ENCODE peak calls at places on chromosome 6, in four cellular contexts. Y, M, V and E are unnamed samples.

GRCh38 chr6:139452176-139452876 is 77.9 kb upstream of the CITED2 start:
- DNase-seq in Y (no peak), V (peak), M (no peak), E (peak)

GRCh38 chr6:153044295-153044694 is 41.8 kb upstream of the MTRF1L start:
- DNase-seq in Y (no peak), M (no peak), V (no peak), E (no peak)

GRCh38 chr6:158379336-158379735 is 67.1 kb downstream of the TULP4 start:
- DNase-seq in V (no peak), Y (no peak), M (no peak), E (no peak)

GRCh38 chr6:79713701-79714322 is 82.7 kb downstream of the SH3BGRL2 start:
- DNase-seq in Y (no peak), V (peak), M (peak), E (peak)

GRCh38 chr6:116265081-116265829 is 11.4 kb upstream of the TSPYL4 start:
- DNase-seq in M (no peak), Y (no peak), V (no peak), E (no peak)

GRCh38 chr6:151763303-151763702 is 44.2 kb upstream of the ESR1 start:
- DNase-seq in M (no peak), V (peak), Y (no peak), E (peak)

GRCh38 chr6:6524951-6525350 is 63.6 kb upstream of the LY86 start:
- DNase-seq in V (no peak), M (no peak), Y (no peak), E (no peak)

GRCh38 chr6:63814459-63814858 is 178.9 kb downstream of the PHF3 start:
- DNase-seq in Y (no peak), M (no peak), V (peak), E (no peak)

GRCh38 chr6:54335871-54336270 is 27.6 kb downstream of the TINAG start:
- DNase-seq in M (no peak), Y (peak), V (peak), E (peak)

GRCh38 chr6:110822248-110822647 is 7.0 kb upstream of the CDK19 start:
- DNase-seq in V (no peak), M (no peak), Y (no peak), E (peak)

GRCh38 chr6:147278891-147279290 is 74.7 kb downstream of the STXBP5 start:
- DNase-seq in M (no peak), V (no peak), Y (no peak), E (no peak)

GRCh38 chr6:157988700-157989063 is 7.0 kb downstream of the SYNJ2 start:
- DNase-seq in M (peak), Y (no peak), V (no peak), E (no peak)

GRCh38 chr6:131182991-131183425 is 47.7 kb downstream of the AKAP7 start:
- DNase-seq in V (peak), M (no peak), Y (no peak), E (peak)

GRCh38 chr6:24401458-24401857 is 1.3 kb upstream of the MRS2 start:
- DNase-seq in M (no peak), Y (no peak), V (no peak), E (no peak)

GRCh38 chr6:73680289-73680688 is 15.7 kb upstream of the CD109 start:
- DNase-seq in V (no peak), M (no peak), Y (no peak), E (peak)

GRCh38 chr6:153511896-153512496 is 380.9 kb upstream of the RGS17 start:
- DNase-seq in V (peak), M (no peak), Y (peak), E (peak)

GRCh38 chr6:6751615-6752014 is 163.1 kb downstream of the LY86 start:
- DNase-seq in V (no peak), M (no peak), Y (no peak), E (no peak)

GRCh38 chr6:148735996-148736395 is 10.8 kb upstream of the UST start:
- DNase-seq in M (no peak), Y (no peak), V (no peak), E (no peak)

GRCh38 chr6:72940265-72940664 is 285.0 kb downstream of the KHDC1L start:
- DNase-seq in Y (no peak), V (no peak), M (no peak), E (no peak)

GRCh38 chr6:72966628-72967280 is 258.5 kb downstream of the KHDC1L start:
- DNase-seq in V (peak), Y (no peak), M (no peak), E (peak)

GRCh38 chr6:119073307-119074051 is 5.0 kb downstream of the FAM184A start:
- DNase-seq in V (no peak), M (no peak), Y (no peak), E (no peak)

GRCh38 chr6:151141685-151142084 is 98.1 kb upstream of the AKAP12 start:
- DNase-seq in V (peak), M (no peak), Y (no peak), E (no peak)

GRCh38 chr6:157326979-157327378 is 3.7 kb upstream of the TMEM242 start:
- DNase-seq in Y (no peak), V (no peak), M (no peak), E (peak)

GRCh38 chr6:153131037-153131981 is at the start of gene RGS17:
- DNase-seq in Y (peak), V (peak), M (peak), E (peak)

GRCh38 chr6:148550569-148550968 is 196.3 kb upstream of the UST start:
- DNase-seq in M (no peak), Y (no peak), V (peak), E (no peak)

GRCh38 chr6:34201455-34202098 is 35.1 kb upstream of the HMGA1 start:
- DNase-seq in M (no peak), Y (no peak), V (peak), E (no peak)

GRCh38 chr6:154404791-154405400 is 48.3 kb upstream of the IPCEF1 start:
- DNase-seq in Y (no peak), V (peak), M (no peak), E (peak)

GRCh38 chr6:73985891-73986290 is 289.9 kb downstream of the CD109 start:
- DNase-seq in M (no peak), V (peak), Y (no peak), E (peak)

GRCh38 chr6:27078734-27079357 is 168.7 kb upstream of the PRSS16 start:
- DNase-seq in V (peak), M (peak), Y (peak), E (peak)

GRCh38 chr6:35318200-35318844 is 20.7 kb downstream of the DEF6 start:
- DNase-seq in M (peak), V (peak), Y (peak), E (peak)

DNA sequence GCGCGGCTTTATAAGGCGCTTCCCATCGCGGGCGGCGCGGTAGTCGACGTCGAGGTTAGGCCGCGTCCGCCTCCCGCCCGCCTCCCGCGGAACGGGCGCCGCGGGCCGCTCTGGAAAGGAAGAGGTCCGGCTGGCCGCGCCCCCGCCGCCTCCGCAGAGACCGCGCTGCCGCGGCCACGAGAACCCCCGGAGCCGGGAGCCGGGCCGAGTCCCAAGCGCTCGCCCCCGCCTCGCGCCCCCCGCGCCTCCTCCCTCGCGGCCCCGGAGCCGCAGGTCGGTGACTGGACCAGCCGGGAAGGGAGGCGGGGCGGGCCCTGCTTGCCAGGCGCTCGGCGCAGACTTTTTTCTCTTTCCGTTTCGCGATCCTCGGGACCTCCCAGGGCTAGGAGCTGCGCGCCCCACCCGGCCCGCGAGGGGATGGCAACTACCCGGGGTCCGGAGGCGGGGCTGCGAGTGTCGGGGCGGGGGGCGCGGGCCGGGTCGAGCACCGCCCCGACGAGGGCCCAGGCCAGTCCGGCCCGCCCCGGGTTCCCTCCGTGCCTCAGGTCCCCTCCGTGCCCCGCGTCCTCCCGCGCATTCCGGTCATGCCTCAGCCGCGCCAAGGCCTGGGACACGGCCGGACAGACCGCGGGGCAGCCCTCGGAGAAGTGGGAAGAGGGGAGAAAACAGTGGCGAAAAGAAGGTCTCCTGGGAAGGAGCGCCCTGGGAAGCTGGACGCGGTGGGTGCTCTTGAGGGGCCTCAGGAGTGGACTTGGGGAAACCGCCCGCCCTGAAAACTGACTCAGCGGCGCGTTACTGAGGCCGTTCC is 421 bp upstream of the PXDC1 start:
- DNase-seq in M (peak), V (peak), Y (peak), E (peak)
- TF ChIP-seq CTCF in M (peak), V (peak), Y (peak), E (peak)

DNA sequence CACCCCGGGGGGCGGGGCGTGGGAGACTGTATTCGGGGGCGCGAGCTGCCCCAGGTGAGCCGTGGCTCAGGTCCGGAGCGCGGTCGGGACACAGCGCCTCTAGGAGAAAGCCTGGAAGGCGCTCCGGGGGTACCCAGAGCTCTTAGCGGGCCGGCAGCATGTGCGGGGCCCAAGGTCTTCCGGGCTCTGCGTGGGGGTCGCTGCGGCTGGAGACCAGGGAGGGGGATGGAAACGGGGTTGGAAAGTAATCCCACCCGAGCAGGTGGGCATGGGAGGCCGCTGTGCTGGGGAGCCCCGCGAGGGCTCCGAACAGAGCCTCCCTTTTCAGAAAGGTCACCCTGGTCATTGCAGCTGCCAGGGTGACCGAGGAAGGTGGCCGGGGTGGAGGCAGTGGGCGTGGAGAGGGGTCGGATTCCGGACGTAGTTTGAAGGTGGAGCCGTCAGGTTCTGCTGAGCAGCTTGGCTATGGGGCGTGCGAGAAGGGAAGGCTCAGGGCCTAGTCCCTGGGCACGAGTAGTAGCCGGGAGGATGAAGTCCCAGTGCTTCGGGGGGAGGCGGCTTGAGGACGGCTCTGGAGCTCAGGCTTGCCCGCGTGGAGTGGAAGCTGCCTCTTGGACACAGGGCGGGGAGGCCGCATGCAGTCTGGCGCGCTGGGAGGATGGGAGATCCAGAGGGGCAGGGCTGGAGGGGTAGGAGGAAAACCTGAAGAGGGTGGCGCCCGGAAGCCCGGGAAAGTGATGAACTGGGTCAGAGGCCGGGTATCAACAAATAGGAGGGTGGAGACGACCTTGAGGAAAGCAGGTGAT is at the start of gene SIRT5:
- DNase-seq in M (peak), V (peak), Y (peak), E (peak)
- TF ChIP-seq CTCF in M (no peak), V (no peak), Y (no peak), E (no peak)

DNA sequence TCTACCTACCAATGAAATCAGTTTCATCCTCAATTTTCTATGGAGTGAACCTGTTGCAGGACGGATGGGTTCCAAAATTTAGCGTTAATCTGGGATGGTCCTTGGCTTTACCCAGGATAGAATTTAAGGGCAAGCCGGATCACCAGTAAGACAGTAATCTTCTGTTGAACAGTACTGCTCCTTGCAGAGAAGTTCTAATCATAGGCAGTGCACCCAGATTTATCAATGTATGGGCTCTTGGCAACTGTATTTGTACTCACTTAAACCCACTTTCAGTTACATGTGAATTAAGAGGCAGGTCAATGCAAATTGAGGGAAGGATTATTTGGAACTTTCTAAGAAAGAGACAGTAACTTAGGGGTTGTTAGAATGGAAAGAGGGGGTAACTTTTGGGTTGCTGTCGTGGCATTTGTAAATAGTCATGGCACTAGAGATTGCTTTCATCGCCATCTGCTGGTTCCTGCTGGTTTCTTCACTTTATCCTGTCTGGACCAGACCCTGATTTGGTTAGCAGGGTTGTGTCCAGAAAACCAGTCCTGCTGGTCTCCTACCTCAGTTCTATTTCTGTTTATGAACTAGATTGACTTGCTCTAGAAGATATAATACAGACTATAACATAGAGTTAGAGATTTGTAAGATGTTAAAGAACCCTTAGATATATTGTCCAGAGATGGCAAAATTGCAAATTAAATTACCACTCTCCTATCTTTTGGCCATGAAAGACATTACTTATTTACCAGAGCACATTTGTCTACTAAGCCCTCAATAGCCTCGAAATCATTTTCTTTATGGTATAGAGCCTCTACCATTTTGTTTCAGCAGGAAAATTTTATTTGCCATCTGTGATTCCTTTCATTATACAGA is 646.3 kb downstream of the UTRN start:
- DNase-seq in Y (no peak), V (peak), M (peak), E (peak)
- TF ChIP-seq CTCF in Y (peak), V (peak), M (peak), E (peak)

GRCh38 chr6:96762599-96762998 is 74.7 kb downstream of the GPR63 start:
- DNase-seq in V (no peak), Y (no peak), M (no peak), E (no peak)

GRCh38 chr6:96755096-96755495 is 82.2 kb downstream of the GPR63 start:
- DNase-seq in Y (no peak), V (no peak), M (no peak), E (no peak)

GRCh38 chr6:96761794-96762193 is 75.5 kb downstream of the GPR63 start:
- DNase-seq in M (no peak), Y (no peak), V (no peak), E (no peak)

DNA sequence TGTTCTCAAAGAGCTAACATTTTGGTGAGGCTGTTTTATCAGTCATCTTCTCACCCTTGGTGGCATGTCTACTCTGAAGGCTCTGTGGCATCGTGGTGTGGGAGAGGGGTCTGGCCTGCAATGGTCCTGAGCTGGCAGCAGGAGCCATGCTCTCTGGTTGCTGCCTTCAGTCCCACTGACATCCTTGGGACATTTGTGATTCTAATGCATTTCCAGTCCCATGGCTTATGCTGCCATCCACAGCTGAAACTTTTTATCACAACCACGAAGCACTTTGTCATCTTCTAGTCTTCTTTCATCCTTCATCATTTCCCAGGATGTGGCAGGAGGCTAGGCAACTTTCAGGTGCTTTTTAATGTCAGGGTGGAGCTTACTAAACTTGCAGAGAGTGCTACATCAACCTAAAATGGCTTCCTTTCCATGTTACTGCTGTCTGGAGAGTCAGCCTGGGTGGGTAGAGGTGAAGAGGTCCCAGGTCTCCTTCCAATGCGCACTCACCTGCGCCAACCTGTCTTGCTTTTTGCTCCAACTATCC is 77.1 kb downstream of the GPR63 start:
- DNase-seq in M (no peak), V (no peak), Y (no peak), E (no peak)
- TF ChIP-seq CTCF in M (peak), V (no peak), Y (no peak), E (no peak)

GRCh38 chr6:33175436-33176069 is 16.7 kb downstream of the COL11A2 start:
- DNase-seq in M (no peak), V (no peak), Y (no peak), E (no peak)
- TF ChIP-seq CTCF in M (no peak), V (no peak), Y (peak), E (no peak)

GRCh38 chr6:169962604-169963469 is 211.4 kb downstream of the ERMARD start:
- DNase-seq in M (peak), V (no peak), Y (no peak), E (no peak)

GRCh38 chr6:169960531-169960890 is 209.1 kb downstream of the ERMARD start:
- DNase-seq in Y (no peak), M (peak), V (no peak), E (no peak)

GRCh38 chr6:169960891-169961611 is 209.6 kb downstream of the ERMARD start:
- DNase-seq in V (no peak), M (no peak), Y (no peak), E (no peak)

GRCh38 chr6:169963581-169964297 is 212.3 kb downstream of the ERMARD start:
- DNase-seq in Y (no peak), V (no peak), M (peak), E (no peak)

GRCh38 chr6:169961772-169962561 is 210.5 kb downstream of the ERMARD start:
- DNase-seq in V (no peak), M (peak), Y (no peak), E (no peak)
- TF ChIP-seq CTCF in V (no peak), M (peak), Y (no peak), E (no peak)

DNA sequence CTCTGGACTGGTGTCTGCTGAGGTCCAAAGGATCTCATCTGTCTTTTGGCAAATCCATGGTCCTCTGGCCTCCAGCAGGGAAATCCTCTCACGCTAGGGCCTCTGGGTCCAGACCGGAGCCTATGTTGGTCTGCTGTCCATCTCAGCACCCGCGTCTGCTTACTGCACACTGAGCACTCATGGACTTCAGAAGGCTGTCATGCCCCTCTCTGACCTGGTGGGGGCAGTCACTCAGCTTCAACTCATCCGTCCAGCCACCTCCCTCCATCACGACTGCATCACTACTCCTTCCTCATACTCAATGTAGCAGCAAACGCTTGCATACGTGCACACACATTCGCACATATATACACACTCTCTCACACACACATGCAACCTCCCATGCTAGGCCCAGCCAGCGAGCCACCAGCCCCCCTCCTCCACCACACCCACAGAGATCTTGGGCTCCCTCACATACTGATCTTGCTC is 33.3 kb downstream of the GABRR2 start:
- DNase-seq in M (peak), Y (no peak), V (peak), E (peak)
- TF ChIP-seq CTCF in M (peak), Y (peak), V (peak), E (peak)